ENCODE peak calls at places on chromosomes 1 and 21, in six cellular contexts. I is GM12891, Q is K562, G is H1, T is GM12878, M is HepG2. J is an unnamed sample.

GRCh38 chr1:4006676-4007374 is 106.8 kb upstream of the C1orf174 start:
- DNase-seq in T (no peak), G (no peak), M (no peak), Q (no peak), I (no peak), J (no peak)

GRCh38 chr1:114609826-114610225 is 28.4 kb upstream of the BCAS2 start:
- DNase-seq in M (no peak), Q (no peak), T (no peak), G (no peak), I (no peak), J (no peak)

GRCh38 chr1:243930822-243931671 is 81.0 kb upstream of the AKT3 start:
- DNase-seq in T (no peak), G (no peak), M (no peak), I (no peak), Q (no peak), J (no peak)

GRCh38 chr1:113219377-113219776 is 146.4 kb downstream of the LRIG2 start:
- DNase-seq in G (no peak), T (no peak), M (no peak), I (no peak), Q (peak), J (no peak)

GRCh38 chr1:53061859-53062714 is at the start of gene PODN:
- DNase-seq in Q (no peak), M (no peak), I (no peak), T (no peak), G (no peak), J (no peak)

GRCh38 chr1:10146391-10146790 is 64.0 kb upstream of the KIF1B start:
- DNase-seq in M (no peak), T (no peak), Q (no peak), I (no peak), G (no peak), J (no peak)

GRCh38 chr1:238789916-238790667 is 596.3 kb upstream of the CHRM3 start:
- DNase-seq in I (no peak), T (no peak), Q (no peak), G (peak), M (no peak), J (no peak)

GRCh38 chr1:217881131-217881543 is 250.0 kb downstream of the SPATA17 start:
- DNase-seq in T (no peak), G (no peak), M (no peak), I (no peak), Q (no peak), J (no peak)

GRCh38 chr1:56202743-56203142 is 376.6 kb downstream of the PLPP3 start:
- DNase-seq in M (no peak), G (no peak), I (no peak), Q (no peak), T (no peak), J (no peak)

GRCh38 chr1:28910379-28911125 is 3.8 kb upstream of the EPB41 start:
- DNase-seq in Q (no peak), I (no peak), G (no peak), T (no peak), M (no peak), J (no peak)

GRCh38 chr1:7410156-7410555 is 360.9 kb upstream of the VAMP3 start:
- DNase-seq in Q (no peak), T (no peak), M (no peak), I (no peak), G (no peak), J (no peak)

GRCh38 chr1:154730986-154731489 is 123.1 kb upstream of the ADAR start:
- DNase-seq in T (no peak), M (no peak), I (no peak), G (no peak), Q (no peak), J (no peak)

GRCh38 chr1:113652773-113653172 is 106.5 kb downstream of the PHTF1 start:
- DNase-seq in T (no peak), M (peak), G (no peak), I (no peak), Q (no peak), J (no peak)

GRCh38 chr1:175314300-175314699 is 121.7 kb upstream of the KIAA0040 start:
- DNase-seq in I (no peak), Q (no peak), T (no peak), M (no peak), G (no peak), J (no peak)

GRCh38 chr21:14675774-14676530 is 129.8 kb upstream of the SAMSN1 start:
- DNase-seq in Q (peak), I (no peak), G (no peak), T (peak), M (no peak), J (no peak)

GRCh38 chr1:35441926-35442579 is 115.2 kb downstream of the KIAA0319L start:
- DNase-seq in Q (no peak), I (no peak), G (no peak), T (no peak), M (no peak), J (no peak)

GRCh38 chr1:19287436-19288185 is 959 bp downstream of the AKR7A3 start:
- DNase-seq in M (no peak), I (no peak), Q (no peak), G (no peak), T (no peak), J (no peak)

GRCh38 chr1:50658421-50659076 is 235.3 kb upstream of the DMRTA2 start:
- DNase-seq in M (peak), I (no peak), Q (no peak), T (no peak), G (no peak), J (no peak)

GRCh38 chr1:25569599-25570458 is 26.4 kb downstream of the LDLRAP1 start:
- DNase-seq in M (no peak), G (no peak), T (no peak), Q (peak), I (no peak), J (no peak)

GRCh38 chr1:147341246-147341645 is 98.8 kb downstream of the CHD1L start:
- DNase-seq in M (no peak), I (no peak), Q (no peak), G (no peak), T (no peak), J (no peak)

GRCh38 chr21:43921602-43921978 is 56.6 kb downstream of the AGPAT3 start:
- DNase-seq in G (no peak), Q (peak), T (peak), M (peak), I (no peak), J (no peak)

GRCh38 chr1:21384620-21385019 is 55.3 kb upstream of the NBPF3 start:
- DNase-seq in T (peak), G (no peak), M (no peak), I (no peak), Q (peak), J (no peak)

GRCh38 chr1:180168786-180169640 is 14.3 kb downstream of the QSOX1 start:
- DNase-seq in T (no peak), I (peak), M (peak), Q (peak), G (no peak), J (peak)
- TF ChIP-seq TAF1 in T (no peak), I (no peak), M (no peak), Q (no peak), G (no peak), J (no peak)

GRCh38 chr1:84298336-84298687 is 3.2 kb upstream of the SAMD13 start:
- DNase-seq in M (no peak), I (peak), Q (peak), T (no peak), G (no peak), J (peak)
- TF ChIP-seq POLR2A in M (no peak), I (no peak), Q (peak), T (peak), G (no peak), J (no peak)

DNA sequence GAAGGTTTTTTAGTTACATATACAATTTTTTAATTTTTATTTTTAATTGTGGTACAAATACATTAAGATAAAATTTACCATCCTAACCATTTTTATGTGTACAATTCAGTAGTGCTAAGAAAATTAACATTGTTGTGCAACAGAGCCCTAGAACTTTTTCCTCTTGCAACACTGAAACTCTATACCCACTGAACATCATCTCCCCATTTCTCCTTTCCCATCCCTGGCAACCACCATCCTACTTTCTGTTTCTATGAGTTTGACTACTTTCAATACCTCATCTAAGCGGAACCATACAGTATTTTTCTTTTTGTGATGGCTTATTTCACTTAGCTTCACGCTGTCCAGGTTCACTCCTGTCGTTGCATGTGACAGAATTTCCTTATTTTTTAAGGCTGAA is 54.1 kb downstream of the PALMD start:
- DNase-seq in I (no peak), M (no peak), Q (no peak), T (no peak), G (no peak), J (no peak)
- TF ChIP-seq TAF1 in I (no peak), M (no peak), Q (no peak), T (no peak), G (no peak), J (no peak)

DNA sequence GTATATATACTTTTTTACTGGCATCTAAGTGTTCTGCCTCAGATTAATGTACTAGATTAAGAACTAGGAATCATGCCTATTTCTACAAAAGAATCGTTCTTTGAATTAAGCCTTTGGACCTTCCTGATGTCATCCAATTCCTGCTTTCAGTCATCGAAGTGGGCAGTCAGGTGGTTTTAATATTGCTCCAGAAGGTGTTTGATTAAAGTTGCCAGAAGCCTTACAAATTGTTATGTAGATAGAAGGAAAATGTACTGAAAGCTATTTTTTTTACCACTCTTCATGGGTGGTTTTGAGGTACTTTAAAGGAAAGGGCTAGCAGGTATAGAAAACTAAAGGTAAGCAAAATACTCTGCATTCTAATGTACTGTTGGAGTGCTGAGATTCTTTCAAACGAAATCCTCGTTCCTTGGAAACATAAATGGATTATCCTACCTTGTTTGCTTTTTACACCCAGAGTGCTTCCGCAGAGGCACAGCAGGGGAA is 716 bp downstream of the CTBS start:
- DNase-seq in T (no peak), Q (no peak), M (no peak), G (no peak), I (no peak), J (no peak)
- TF ChIP-seq POLR2A in T (no peak), Q (peak), M (no peak), G (no peak), I (no peak), J (no peak)

GRCh38 chr1:110173466-110174117 is 23.3 kb downstream of the SLC6A17 start:
- DNase-seq in Q (no peak), I (no peak), T (no peak), G (no peak), M (no peak), J (no peak)
- TF ChIP-seq TAF1 in Q (no peak), I (no peak), T (no peak), G (no peak), M (no peak), J (no peak)

GRCh38 chr1:58116284-58116683 is 430.2 kb downstream of the OMA1 start:
- DNase-seq in Q (no peak), G (no peak), M (no peak), T (no peak), I (no peak), J (no peak)
- TF ChIP-seq POLR2A in Q (no peak), G (no peak), M (no peak), T (no peak), I (no peak), J (no peak)

GRCh38 chr1:116559304-116559761 is 11.5 kb downstream of the CD58 start:
- DNase-seq in M (no peak), T (no peak), G (no peak), I (no peak), Q (no peak), J (no peak)
- TF ChIP-seq TAF1 in M (no peak), T (peak), G (no peak), I (peak), Q (no peak), J (peak)

DNA sequence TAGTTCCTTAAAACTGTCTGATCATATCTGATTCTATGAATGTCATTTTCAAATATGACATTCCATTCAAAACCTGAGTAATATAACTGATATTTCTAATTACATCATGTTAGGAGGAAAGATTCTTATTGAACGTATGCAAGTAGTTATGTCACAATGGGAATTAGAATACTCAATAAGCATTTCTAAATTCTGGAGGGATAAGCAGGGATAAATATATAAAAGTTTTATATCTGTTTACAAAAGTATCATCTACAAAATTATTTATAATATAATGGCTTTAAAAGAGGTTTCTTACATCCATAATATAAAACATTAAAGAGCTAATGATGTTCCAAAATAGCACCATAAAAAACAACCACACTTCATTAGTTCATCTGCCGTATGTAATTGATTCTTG is at the start of gene OR14A2:
- DNase-seq in T (no peak), I (no peak), M (no peak), Q (no peak), G (no peak), J (no peak)
- TF ChIP-seq POLR2A in T (no peak), I (no peak), M (no peak), Q (no peak), G (no peak), J (no peak)

GRCh38 chr1:81950845-81951244 is 150.1 kb downstream of the ADGRL2 start:
- DNase-seq in G (no peak), I (no peak), M (no peak), Q (no peak), T (no peak), J (no peak)

GRCh38 chr1:81948495-81948894 is 147.8 kb downstream of the ADGRL2 start:
- DNase-seq in G (no peak), I (no peak), Q (no peak), T (no peak), M (no peak), J (no peak)

GRCh38 chr1:81950037-81950436 is 149.3 kb downstream of the ADGRL2 start:
- DNase-seq in M (no peak), T (no peak), Q (no peak), I (no peak), G (no peak), J (no peak)

GRCh38 chr1:81954388-81955023 is 153.8 kb downstream of the ADGRL2 start:
- DNase-seq in I (no peak), M (no peak), G (no peak), Q (no peak), T (no peak), J (no peak)

GRCh38 chr1:81949421-81949820 is 148.7 kb downstream of the ADGRL2 start:
- DNase-seq in M (no peak), T (no peak), I (no peak), G (no peak), Q (no peak), J (no peak)
- TF ChIP-seq TAF1 in M (no peak), T (no peak), I (no peak), G (no peak), Q (no peak), J (no peak)

GRCh38 chr21:37072239-37072987 is 458 bp downstream of the PIGP start:
- DNase-seq in M (no peak), Q (peak), T (no peak), G (no peak), I (peak), J (peak)

GRCh38 chr21:37074195-37074510 is 1.1 kb downstream of the TTC3 start:
- DNase-seq in T (no peak), G (no peak), I (no peak), Q (peak), M (no peak), J (no peak)

GRCh38 chr21:37074546-37074945 is 1.5 kb downstream of the TTC3 start:
- DNase-seq in G (no peak), T (no peak), I (no peak), M (no peak), Q (peak), J (no peak)

GRCh38 chr21:37072988-37073416 is at the start of the genes PIGP and TTC3:
- DNase-seq in Q (peak), G (peak), I (peak), M (peak), T (peak), J (peak)

DNA sequence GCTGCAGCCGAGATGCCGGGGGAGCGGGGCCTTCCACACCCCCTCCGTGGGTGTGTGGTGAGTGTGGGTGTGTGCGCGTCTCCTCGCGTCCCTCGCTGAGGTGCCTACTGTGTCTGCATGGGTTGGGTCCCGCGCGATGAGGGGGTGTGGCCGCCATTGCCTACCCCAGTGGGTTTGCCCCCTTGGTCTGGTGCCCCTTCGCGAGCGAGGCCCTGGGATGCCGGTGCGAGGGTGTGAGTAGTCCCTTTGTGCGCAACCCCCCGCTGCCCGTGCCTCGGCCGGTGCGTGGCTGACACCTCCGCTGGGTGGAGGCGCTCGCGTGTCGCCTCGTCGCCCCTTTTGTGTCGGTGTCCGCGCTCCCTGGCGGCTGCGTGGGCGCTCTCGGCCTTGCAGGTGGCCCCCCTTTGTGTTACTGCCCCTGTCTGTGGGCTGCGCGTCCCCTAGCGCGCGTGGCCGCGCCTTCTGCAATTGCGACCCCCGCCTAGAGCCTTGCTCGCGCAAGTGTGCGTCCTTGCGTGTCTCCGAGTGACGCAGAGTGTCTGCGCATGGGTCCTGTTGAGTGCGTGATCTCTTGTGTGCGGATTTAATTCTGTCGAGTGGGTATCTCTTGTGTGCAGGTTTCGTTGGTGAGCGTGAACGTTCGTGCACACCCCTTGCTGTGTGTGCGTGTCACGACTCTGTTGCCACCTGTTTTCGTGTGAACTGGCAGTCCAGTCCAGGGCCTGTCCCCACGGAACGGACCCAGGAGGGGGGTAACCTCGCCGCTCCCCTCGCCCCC is 552 bp downstream of the TTC3 start:
- DNase-seq in Q (peak), T (no peak), I (peak), M (no peak), G (no peak), J (no peak)
- TF ChIP-seq POLR2A in Q (no peak), T (peak), I (peak), M (no peak), G (no peak), J (no peak)

J was measured in GM12892.